ENCODE peak calls at places on chromosomes 1 and 21, in six cellular contexts. B is Panc1, C is heart left ventricle, F is HFF-Myc, M is tibial nerve, Q is progenitor cell of endocrine pancreas. I is an unnamed sample.

GRCh38 chr21:34807881-34808568 is 139.2 kb downstream of the CLIC6 start:
- DNase-seq in B (peak), C (no peak), F (peak), M (no peak), Q (no peak), I (peak)

GRCh38 chr21:25191141-25191540 is 416.1 kb downstream of the MRPL39 start:
- DNase-seq in B (no peak), C (no peak), F (no peak), M (no peak), Q (no peak), I (no peak)

GRCh38 chr1:17615157-17615556 is 75.7 kb downstream of the ARHGEF10L start:
- DNase-seq in B (no peak), C (no peak), F (no peak), M (no peak), Q (no peak), I (no peak)

GRCh38 chr1:53125623-53126360 is 16.6 kb downstream of the SLC1A7 start:
- DNase-seq in B (no peak), C (no peak), F (no peak), M (peak), Q (no peak), I (no peak)

GRCh38 chr21:44419679-44420078 is 35.6 kb upstream of the LRRC3 start:
- DNase-seq in B (no peak), C (no peak), F (no peak), M (no peak), Q (no peak), I (no peak)

GRCh38 chr1:47656719-47657685 is 219.2 kb downstream of the FOXD2 start:
- DNase-seq in B (no peak), C (no peak), F (no peak), M (peak), Q (no peak), I (no peak)

GRCh38 chr1:183630748-183631147 is 4.8 kb downstream of the ARPC5 start:
- DNase-seq in B (no peak), C (no peak), F (no peak), M (no peak), Q (no peak), I (no peak)

GRCh38 chr1:6519935-6520621 is 28.6 kb upstream of the PLEKHG5 start:
- DNase-seq in B (no peak), C (peak), F (peak), M (no peak), Q (no peak), I (no peak)

GRCh38 chr21:29775462-29775861 is 164.3 kb downstream of the GRIK1 start:
- DNase-seq in B (no peak), C (no peak), F (no peak), M (no peak), Q (no peak), I (no peak)

GRCh38 chr1:167713330-167714081 is 8.3 kb upstream of the MPZL1 start:
- DNase-seq in B (no peak), C (peak), F (no peak), M (no peak), Q (no peak), I (no peak)

GRCh38 chr1:234040446-234041317 is 136.2 kb downstream of the SLC35F3 start:
- DNase-seq in B (no peak), C (no peak), F (no peak), M (no peak), Q (no peak), I (no peak)

GRCh38 chr1:159010398-159010797 is 691 bp downstream of the IFI16 start:
- DNase-seq in B (no peak), C (no peak), F (no peak), M (no peak), Q (no peak), I (no peak)

GRCh38 chr1:228272831-228273571 is 65.2 kb downstream of the OBSCN start:
- DNase-seq in B (no peak), C (peak), F (no peak), M (no peak), Q (no peak), I (peak)

GRCh38 chr1:228275435-228276342 is 67.8 kb downstream of the OBSCN start:
- DNase-seq in B (no peak), C (peak), F (peak), M (peak), Q (peak), I (peak)

GRCh38 chr1:228275154-228275434 is 67.2 kb downstream of the OBSCN start:
- DNase-seq in B (no peak), C (no peak), F (no peak), M (no peak), Q (no peak), I (no peak)

GRCh38 chr1:228273720-228274451 is 66.0 kb downstream of the OBSCN start:
- DNase-seq in B (no peak), C (peak), F (no peak), M (no peak), Q (peak), I (peak)

DNA sequence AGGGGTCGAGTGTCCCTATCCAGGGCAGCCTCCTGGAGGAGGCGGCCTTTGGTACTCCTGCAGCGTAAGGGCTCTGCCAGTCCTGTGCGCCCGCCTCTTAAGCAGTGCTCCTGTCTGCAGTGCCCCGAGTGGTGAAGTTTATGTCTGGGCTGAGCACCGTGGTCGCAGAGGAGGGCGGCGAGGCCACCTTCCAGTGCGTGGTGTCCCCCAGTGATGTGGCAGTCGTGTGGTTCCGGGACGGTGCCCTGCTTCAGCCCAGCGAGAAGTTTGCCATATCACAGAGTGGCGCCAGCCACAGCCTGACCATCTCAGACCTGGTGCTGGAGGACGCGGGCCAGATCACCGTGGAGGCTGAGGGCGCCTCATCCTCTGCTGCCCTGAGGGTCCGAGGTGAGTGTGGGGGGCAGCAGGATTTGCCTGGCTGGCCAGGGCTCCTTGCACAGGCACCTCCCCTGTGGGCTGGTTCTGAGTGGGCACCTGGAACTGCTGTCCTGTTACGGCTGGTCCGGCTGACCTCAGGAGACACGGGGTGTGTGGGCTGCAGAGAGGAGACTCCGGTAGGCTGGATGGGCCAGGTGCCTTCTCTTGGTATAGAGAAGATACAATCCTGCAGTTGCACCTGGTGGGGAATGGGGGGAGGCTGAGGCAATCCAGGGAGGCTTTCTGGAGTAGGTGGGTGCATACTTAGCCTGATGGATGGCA is 66.8 kb downstream of the OBSCN start:
- DNase-seq in B (no peak), C (no peak), F (no peak), M (no peak), Q (peak), I (peak)
- TF ChIP-seq CTCF in B (no peak), C (no peak), F (no peak), M (no peak), Q (no peak), I (no peak)

GRCh38 chr1:156009404-156009803 is 11.3 kb downstream of the SSR2 start:
- DNase-seq in B (no peak), C (no peak), F (no peak), M (no peak), Q (no peak), I (no peak)

GRCh38 chr1:156020293-156021086 is at the start of gene SSR2:
- DNase-seq in B (peak), C (peak), F (peak), M (peak), Q (peak), I (peak)

GRCh38 chr1:156012051-156012817 is 8.5 kb downstream of the SSR2 start:
- DNase-seq in B (no peak), C (no peak), F (no peak), M (no peak), Q (no peak), I (no peak)

GRCh38 chr1:156019946-156020292 is 832 bp downstream of the SSR2 start:
- DNase-seq in B (no peak), C (no peak), F (no peak), M (no peak), Q (no peak), I (no peak)

GRCh38 chr1:156014829-156015228 is 5.9 kb downstream of the SSR2 start:
- DNase-seq in B (no peak), C (no peak), F (no peak), M (no peak), Q (no peak), I (no peak)
- TF ChIP-seq CTCF in B (no peak), C (no peak), F (no peak), M (no peak), Q (no peak), I (no peak)

GRCh38 chr1:147717706-147718097 is 42.7 kb downstream of the GJA5 start:
- DNase-seq in B (no peak), C (no peak), F (no peak), M (no peak), Q (no peak), I (no peak)

GRCh38 chr1:147717051-147717705 is 43.2 kb downstream of the GJA5 start:
- DNase-seq in B (no peak), C (no peak), F (no peak), M (no peak), Q (no peak), I (no peak)

GRCh38 chr1:147712605-147713004 is 42.3 kb upstream of the ACP6 start:
- DNase-seq in B (no peak), C (no peak), F (no peak), M (no peak), Q (no peak), I (no peak)
- TF ChIP-seq CTCF in B (no peak), C (no peak), F (no peak), M (no peak), Q (no peak), I (no peak)

GRCh38 chr1:9827558-9828185 is 3.9 kb upstream of the CLSTN1 start:
- DNase-seq in B (no peak), C (no peak), F (no peak), M (no peak), Q (no peak), I (no peak)
- TF ChIP-seq CTCF in B (no peak), C (no peak), F (peak), M (no peak), Q (peak), I (no peak)

GRCh38 chr1:221939598-221939997 is 197.7 kb upstream of the DUSP10 start:
- DNase-seq in B (no peak), C (no peak), F (no peak), M (no peak), Q (no peak), I (no peak)
- TF ChIP-seq CTCF in B (no peak), C (no peak), F (no peak), M (no peak), Q (no peak), I (no peak)

GRCh38 chr1:112744019-112744578 is 29.0 kb upstream of the PPM1J start:
- DNase-seq in B (no peak), C (peak), F (no peak), M (no peak), Q (no peak), I (no peak)
- TF ChIP-seq CTCF in B (peak), C (peak), F (peak), M (peak), Q (peak), I (no peak)